ENCODE peak calls at places on chromosomes 7 and 10, in eight cellular contexts. One of them, this sample, is unnamed. For H3K9me3, the result is how much of the 10 kb centered on the place peaks cover.

GRCh38 chr10:51879238-51879637 is 179.8 kb upstream of the CSTF2T start:
- DNase-seq in H9: no peak
- DNase-seq in neural progenitor cell: no peak
- DNase-seq in tibial artery: peak
- DNase-seq in K562: no peak
- DNase-seq in transverse colon: no peak
- DNase-seq in A549: peak
- DNase-seq in IMR-90: peak
- DNase-seq in this sample: no peak

GRCh38 chr7:115707236-115707635 is 323.3 kb downstream of the TFEC start:
- DNase-seq in H9: peak
- DNase-seq in neural progenitor cell: peak
- DNase-seq in tibial artery: no peak
- DNase-seq in K562: no peak
- DNase-seq in transverse colon: peak
- DNase-seq in A549: peak
- DNase-seq in IMR-90: peak
- DNase-seq in this sample: peak

GRCh38 chr10:98855403-98856189 is 380.1 kb downstream of the HPSE2 start:
- DNase-seq in H9: no peak
- DNase-seq in neural progenitor cell: no peak
- DNase-seq in tibial artery: no peak
- DNase-seq in K562: no peak
- DNase-seq in transverse colon: no peak
- DNase-seq in A549: no peak
- DNase-seq in IMR-90: no peak
- DNase-seq in this sample: no peak

GRCh38 chr10:121653608-121654007 is 55.4 kb upstream of the FGFR2 start:
- DNase-seq in H9: no peak
- DNase-seq in neural progenitor cell: no peak
- DNase-seq in tibial artery: no peak
- DNase-seq in K562: no peak
- DNase-seq in transverse colon: no peak
- DNase-seq in A549: no peak
- DNase-seq in IMR-90: no peak
- DNase-seq in this sample: no peak

GRCh38 chr10:111990734-111991133 is 192.8 kb downstream of the GPAM start:
- DNase-seq in H9: no peak
- DNase-seq in neural progenitor cell: peak
- DNase-seq in tibial artery: no peak
- DNase-seq in K562: no peak
- DNase-seq in transverse colon: no peak
- DNase-seq in A549: no peak
- DNase-seq in IMR-90: no peak
- DNase-seq in this sample: peak

GRCh38 chr7:78769551-78770101 is 683.8 kb downstream of the MAGI2 start:
- DNase-seq in H9: no peak
- DNase-seq in neural progenitor cell: no peak
- DNase-seq in tibial artery: no peak
- DNase-seq in K562: no peak
- DNase-seq in transverse colon: no peak
- DNase-seq in A549: no peak
- DNase-seq in IMR-90: no peak
- DNase-seq in this sample: no peak

GRCh38 chr7:46545790-46546189 is 624.7 kb upstream of the IGFBP3 start:
- DNase-seq in H9: no peak
- DNase-seq in neural progenitor cell: no peak
- DNase-seq in tibial artery: no peak
- DNase-seq in K562: no peak
- DNase-seq in transverse colon: no peak
- DNase-seq in A549: peak
- DNase-seq in IMR-90: peak
- DNase-seq in this sample: no peak

GRCh38 chr7:92071032-92071431 is 63.2 kb downstream of the CYP51A1 start:
- DNase-seq in H9: no peak
- DNase-seq in neural progenitor cell: no peak
- DNase-seq in tibial artery: no peak
- DNase-seq in K562: no peak
- DNase-seq in transverse colon: peak
- DNase-seq in A549: no peak
- DNase-seq in IMR-90: no peak
- DNase-seq in this sample: no peak

GRCh38 chr7:20514364-20514763 is 101.1 kb upstream of the ABCB5 start:
- DNase-seq in H9: no peak
- DNase-seq in neural progenitor cell: no peak
- DNase-seq in tibial artery: peak
- DNase-seq in K562: peak
- DNase-seq in transverse colon: no peak
- DNase-seq in A549: no peak
- DNase-seq in IMR-90: no peak
- DNase-seq in this sample: peak

GRCh38 chr10:117574546-117575146 is 32.1 kb downstream of the EMX2 start:
- DNase-seq in H9: no peak
- DNase-seq in neural progenitor cell: no peak
- DNase-seq in tibial artery: no peak
- DNase-seq in K562: no peak
- DNase-seq in transverse colon: no peak
- DNase-seq in A549: no peak
- DNase-seq in IMR-90: no peak
- DNase-seq in this sample: no peak

GRCh38 chr7:107302250-107302649 is 133.4 kb downstream of the HBP1 start:
- DNase-seq in H9: no peak
- DNase-seq in neural progenitor cell: no peak
- DNase-seq in tibial artery: no peak
- DNase-seq in K562: no peak
- DNase-seq in transverse colon: no peak
- DNase-seq in A549: no peak
- DNase-seq in IMR-90: no peak
- DNase-seq in this sample: no peak

GRCh38 chr7:73851410-73852338 is 9.3 kb upstream of the TMEM270 start:
- DNase-seq in H9: no peak
- DNase-seq in neural progenitor cell: no peak
- DNase-seq in tibial artery: no peak
- DNase-seq in K562: peak
- DNase-seq in transverse colon: no peak
- DNase-seq in A549: peak
- DNase-seq in IMR-90: peak
- DNase-seq in this sample: no peak

GRCh38 chr7:112173214-112173905 is 32.8 kb downstream of the DOCK4 start:
- DNase-seq in H9: no peak
- DNase-seq in neural progenitor cell: no peak
- DNase-seq in tibial artery: no peak
- DNase-seq in K562: no peak
- DNase-seq in transverse colon: no peak
- DNase-seq in A549: no peak
- DNase-seq in IMR-90: no peak
- DNase-seq in this sample: peak

GRCh38 chr10:113284635-113285034 is 268.2 kb upstream of the HABP2 start:
- DNase-seq in H9: no peak
- DNase-seq in neural progenitor cell: no peak
- DNase-seq in tibial artery: no peak
- DNase-seq in K562: no peak
- DNase-seq in transverse colon: no peak
- DNase-seq in A549: no peak
- DNase-seq in IMR-90: no peak
- DNase-seq in this sample: no peak

GRCh38 chr10:113287592-113287991 is 265.3 kb upstream of the HABP2 start:
- DNase-seq in H9: no peak
- DNase-seq in neural progenitor cell: no peak
- DNase-seq in tibial artery: no peak
- DNase-seq in K562: no peak
- DNase-seq in transverse colon: no peak
- DNase-seq in A549: no peak
- DNase-seq in IMR-90: no peak
- DNase-seq in this sample: no peak

GRCh38 chr10:113285291-113285690 is 267.6 kb upstream of the HABP2 start:
- DNase-seq in H9: no peak
- DNase-seq in neural progenitor cell: no peak
- DNase-seq in tibial artery: no peak
- DNase-seq in K562: no peak
- DNase-seq in transverse colon: no peak
- DNase-seq in A549: no peak
- DNase-seq in IMR-90: no peak
- DNase-seq in this sample: no peak

GRCh38 chr10:113279262-113279661 is 273.6 kb upstream of the HABP2 start:
- DNase-seq in H9: no peak
- DNase-seq in neural progenitor cell: no peak
- DNase-seq in tibial artery: no peak
- DNase-seq in K562: no peak
- DNase-seq in transverse colon: no peak
- DNase-seq in A549: no peak
- DNase-seq in IMR-90: no peak
- DNase-seq in this sample: no peak

DNA sequence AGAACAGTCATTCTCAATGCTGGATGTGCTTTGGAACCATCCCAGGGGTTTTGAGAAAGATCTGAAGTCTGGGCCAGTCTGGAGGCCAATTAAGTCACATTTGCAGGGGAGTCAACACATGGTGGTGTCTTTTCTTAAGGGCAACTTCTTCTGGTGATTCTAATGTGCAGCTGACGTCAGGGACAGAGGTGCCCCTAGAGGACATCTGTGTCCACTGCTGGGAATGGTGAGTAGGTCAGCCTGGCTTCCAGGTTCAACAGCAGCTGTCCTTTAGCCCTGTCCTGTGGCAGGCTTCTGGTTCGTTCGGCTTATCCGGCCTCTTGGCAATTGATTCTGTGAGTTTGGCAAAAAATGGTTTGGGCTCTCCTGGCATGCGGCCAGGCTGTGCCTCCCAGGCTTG is 269.7 kb upstream of the HABP2 start:
- DNase-seq in H9: no peak
- DNase-seq in neural progenitor cell: no peak
- DNase-seq in tibial artery: no peak
- DNase-seq in K562: peak
- DNase-seq in transverse colon: no peak
- DNase-seq in A549: peak
- DNase-seq in IMR-90: no peak
- DNase-seq in this sample: no peak
- TF ChIP-seq CTCF in H9: peak
- TF ChIP-seq CTCF in neural progenitor cell: peak
- TF ChIP-seq CTCF in tibial artery: no peak
- TF ChIP-seq CTCF in K562: peak
- TF ChIP-seq CTCF in transverse colon: no peak
- TF ChIP-seq CTCF in A549: peak
- TF ChIP-seq CTCF in IMR-90: no peak
- TF ChIP-seq CTCF in this sample: peak

GRCh38 chr7:148330822-148331221 is 259.7 kb upstream of the C7orf33 start:
- DNase-seq in H9: no peak
- DNase-seq in neural progenitor cell: no peak
- DNase-seq in tibial artery: no peak
- DNase-seq in K562: no peak
- DNase-seq in transverse colon: no peak
- DNase-seq in A549: no peak
- DNase-seq in IMR-90: no peak
- DNase-seq in this sample: no peak

GRCh38 chr7:148334441-148334956 is 256.1 kb upstream of the C7orf33 start:
- DNase-seq in H9: no peak
- DNase-seq in neural progenitor cell: no peak
- DNase-seq in tibial artery: no peak
- DNase-seq in K562: no peak
- DNase-seq in transverse colon: no peak
- DNase-seq in A549: no peak
- DNase-seq in IMR-90: no peak
- DNase-seq in this sample: peak

GRCh38 chr7:148332787-148333186 is 257.8 kb upstream of the C7orf33 start:
- DNase-seq in H9: no peak
- DNase-seq in neural progenitor cell: no peak
- DNase-seq in tibial artery: no peak
- DNase-seq in K562: no peak
- DNase-seq in transverse colon: no peak
- DNase-seq in A549: no peak
- DNase-seq in IMR-90: no peak
- DNase-seq in this sample: no peak

GRCh38 chr7:148330124-148330818 is 260.3 kb upstream of the C7orf33 start:
- DNase-seq in H9: no peak
- DNase-seq in neural progenitor cell: no peak
- DNase-seq in tibial artery: no peak
- DNase-seq in K562: no peak
- DNase-seq in transverse colon: no peak
- DNase-seq in A549: no peak
- DNase-seq in IMR-90: no peak
- DNase-seq in this sample: no peak

DNA sequence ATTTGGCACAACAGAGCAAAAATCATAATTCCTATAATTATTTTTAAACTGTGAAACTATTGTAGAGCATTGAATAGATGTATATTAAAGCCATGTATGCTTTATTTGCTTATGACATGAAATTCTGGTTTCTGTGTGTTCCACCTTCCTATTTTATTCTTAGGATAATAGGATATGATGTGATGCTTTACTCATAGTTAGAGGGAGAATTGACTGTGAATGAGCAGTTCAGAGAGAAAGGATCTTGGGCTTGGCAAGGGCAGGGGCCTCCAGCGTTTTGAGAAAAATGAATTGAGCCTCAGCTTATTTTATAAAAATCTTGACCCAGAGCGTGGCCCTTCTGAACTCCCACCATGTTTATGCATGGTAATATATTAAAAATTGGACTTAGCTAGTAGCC is 258.4 kb upstream of the C7orf33 start:
- DNase-seq in H9: no peak
- DNase-seq in neural progenitor cell: no peak
- DNase-seq in tibial artery: no peak
- DNase-seq in K562: no peak
- DNase-seq in transverse colon: no peak
- DNase-seq in A549: no peak
- DNase-seq in IMR-90: no peak
- DNase-seq in this sample: no peak
- H3K27ac ChIP-seq in H9: no peak
- H3K27ac ChIP-seq in neural progenitor cell: no peak
- H3K27ac ChIP-seq in tibial artery: no peak
- H3K27ac ChIP-seq in K562: no peak
- H3K27ac ChIP-seq in transverse colon: no peak
- H3K27ac ChIP-seq in A549: no peak
- H3K27ac ChIP-seq in IMR-90: no peak
- H3K27ac ChIP-seq in this sample: no peak

DNA sequence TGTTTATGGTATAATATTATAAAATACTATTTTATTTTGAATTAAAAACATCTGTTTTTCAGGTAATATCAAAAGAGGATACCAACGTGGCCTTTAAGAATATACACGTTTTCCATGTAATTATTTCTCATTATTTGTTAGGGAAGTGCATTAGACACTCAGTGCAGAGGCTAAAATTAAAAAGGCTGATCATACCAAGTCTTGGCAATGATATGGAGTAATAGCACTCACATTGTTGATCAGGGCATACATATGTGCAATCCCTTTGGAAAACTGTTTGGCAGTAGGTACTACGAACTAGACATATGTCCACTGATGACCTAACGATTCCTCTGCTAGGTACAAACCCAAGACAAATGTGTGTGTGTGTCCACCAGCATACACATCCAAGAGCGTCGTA is 20.7 kb upstream of the VIPR2 start:
- DNase-seq in H9: no peak
- DNase-seq in neural progenitor cell: no peak
- DNase-seq in tibial artery: no peak
- DNase-seq in K562: no peak
- DNase-seq in transverse colon: no peak
- DNase-seq in A549: no peak
- DNase-seq in IMR-90: no peak
- DNase-seq in this sample: no peak
- H3K9me3 ChIP-seq in H9: under half
- H3K9me3 ChIP-seq in neural progenitor cell: under half
- H3K9me3 ChIP-seq in tibial artery: under half
- H3K9me3 ChIP-seq in K562: under half
- H3K9me3 ChIP-seq in transverse colon: under half
- H3K9me3 ChIP-seq in A549: under half
- H3K9me3 ChIP-seq in IMR-90: under half
- H3K9me3 ChIP-seq in this sample: under half

GRCh38 chr10:25682203-25682950 is 251.7 kb upstream of the MYO3A start:
- DNase-seq in H9: no peak
- DNase-seq in neural progenitor cell: peak
- DNase-seq in tibial artery: no peak
- DNase-seq in K562: peak
- DNase-seq in transverse colon: no peak
- DNase-seq in A549: peak
- DNase-seq in IMR-90: no peak
- DNase-seq in this sample: no peak
- TF ChIP-seq CTCF in H9: peak
- TF ChIP-seq CTCF in neural progenitor cell: peak
- TF ChIP-seq CTCF in tibial artery: no peak
- TF ChIP-seq CTCF in K562: peak
- TF ChIP-seq CTCF in transverse colon: no peak
- TF ChIP-seq CTCF in A549: peak
- TF ChIP-seq CTCF in IMR-90: no peak
- TF ChIP-seq CTCF in this sample: peak